ENCODE peak calls at places on chromosomes 1 and 21, in eight cellular contexts. One of them, this sample, is unnamed.
A peak's percentile ranks its signal among the peaks of the same experiment; 100 is the strongest.

GRCh38 chr1:53294557-53294956 is 33.3 kb downstream of the LRP8 start:
- DNase-seq in K562: no peak
- DNase-seq in transverse colon: no peak
- DNase-seq in suprapubic skin: no peak
- DNase-seq in sigmoid colon: no peak
- DNase-seq in ovary: no peak
- DNase-seq in tibial nerve: no peak
- DNase-seq in A549: no peak
- DNase-seq in this sample: no peak

GRCh38 chr1:209685835-209686234 is 10.6 kb downstream of the G0S2 start:
- DNase-seq in ovary: no peak
- DNase-seq in tibial nerve: no peak
- DNase-seq in sigmoid colon: no peak
- DNase-seq in A549: no peak
- DNase-seq in transverse colon: no peak
- DNase-seq in K562: no peak
- DNase-seq in suprapubic skin: no peak
- DNase-seq in this sample: no peak

GRCh38 chr1:106049595-106049994 is 1006.9 kb upstream of the PRMT6 start:
- DNase-seq in K562: no peak
- DNase-seq in A549: no peak
- DNase-seq in suprapubic skin: no peak
- DNase-seq in tibial nerve: no peak
- DNase-seq in transverse colon: no peak
- DNase-seq in sigmoid colon: no peak
- DNase-seq in ovary: no peak
- DNase-seq in this sample: no peak

GRCh38 chr1:77430966-77431735 is 149.3 kb downstream of the AK5 start:
- DNase-seq in ovary: no peak
- DNase-seq in suprapubic skin: no peak
- DNase-seq in sigmoid colon: no peak
- DNase-seq in A549: no peak
- DNase-seq in K562: no peak
- DNase-seq in tibial nerve: no peak
- DNase-seq in transverse colon: no peak
- DNase-seq in this sample: no peak

GRCh38 chr1:58116284-58116683 is 430.2 kb downstream of the OMA1 start:
- DNase-seq in tibial nerve: no peak
- DNase-seq in sigmoid colon: no peak
- DNase-seq in ovary: no peak
- DNase-seq in K562: no peak
- DNase-seq in A549: no peak
- DNase-seq in suprapubic skin: no peak
- DNase-seq in transverse colon: no peak
- DNase-seq in this sample: no peak

GRCh38 chr1:169795687-169796086 is 980 bp upstream of the METTL18 start:
- DNase-seq in ovary: no peak
- DNase-seq in transverse colon: no peak
- DNase-seq in suprapubic skin: no peak
- DNase-seq in tibial nerve: no peak
- DNase-seq in A549: no peak
- DNase-seq in K562: no peak
- DNase-seq in sigmoid colon: no peak
- DNase-seq in this sample: no peak

GRCh38 chr1:22914633-22915217 is 57.9 kb downstream of the LACTBL1 start:
- DNase-seq in K562: no peak
- DNase-seq in A549: no peak
- DNase-seq in suprapubic skin: no peak
- DNase-seq in ovary: no peak
- DNase-seq in tibial nerve: no peak
- DNase-seq in sigmoid colon: no peak
- DNase-seq in transverse colon: no peak
- DNase-seq in this sample: no peak

GRCh38 chr1:198175418-198176170 is 18.8 kb downstream of the NEK7 start:
- DNase-seq in ovary: no peak
- DNase-seq in sigmoid colon: no peak
- DNase-seq in A549: no peak
- DNase-seq in transverse colon: no peak
- DNase-seq in K562: no peak
- DNase-seq in tibial nerve: no peak
- DNase-seq in suprapubic skin: no peak
- DNase-seq in this sample: no peak

GRCh38 chr1:15402809-15403450 is 6.8 kb upstream of the EFHD2 start:
- DNase-seq in sigmoid colon: no peak
- DNase-seq in ovary: no peak
- DNase-seq in A549: no peak
- DNase-seq in transverse colon: no peak
- DNase-seq in K562: no peak
- DNase-seq in tibial nerve: no peak
- DNase-seq in suprapubic skin: no peak
- DNase-seq in this sample: no peak

GRCh38 chr1:162213281-162213909 is 143.9 kb downstream of the NOS1AP start:
- DNase-seq in ovary: peak; percentile 39
- DNase-seq in sigmoid colon: peak; percentile 92
- DNase-seq in K562: no peak
- DNase-seq in suprapubic skin: no peak
- DNase-seq in tibial nerve: peak; percentile 42
- DNase-seq in transverse colon: peak; percentile 70
- DNase-seq in A549: no peak
- DNase-seq in this sample: peak; percentile 92

GRCh38 chr1:234929369-234929768 is 199.3 kb downstream of the TOMM20 start:
- DNase-seq in tibial nerve: no peak
- DNase-seq in sigmoid colon: no peak
- DNase-seq in transverse colon: no peak
- DNase-seq in suprapubic skin: peak; percentile 35
- DNase-seq in K562: no peak
- DNase-seq in A549: no peak
- DNase-seq in ovary: no peak
- DNase-seq in this sample: no peak

GRCh38 chr1:44036409-44037111 is 5.3 kb upstream of the SLC6A9 start:
- DNase-seq in K562: peak; percentile 73
- DNase-seq in suprapubic skin: no peak
- DNase-seq in sigmoid colon: peak; percentile 82
- DNase-seq in tibial nerve: peak; percentile 65
- DNase-seq in transverse colon: peak; percentile 77
- DNase-seq in A549: peak; percentile 48
- DNase-seq in ovary: no peak
- DNase-seq in this sample: peak; percentile 75

GRCh38 chr21:34956416-34957316 is 92.4 kb downstream of the RUNX1 start:
- DNase-seq in K562: no peak
- DNase-seq in transverse colon: no peak
- DNase-seq in A549: no peak
- DNase-seq in suprapubic skin: no peak
- DNase-seq in ovary: no peak
- DNase-seq in tibial nerve: no peak
- DNase-seq in sigmoid colon: no peak
- DNase-seq in this sample: no peak

GRCh38 chr1:32969556-32969955 is 4.9 kb upstream of the RNF19B start:
- DNase-seq in tibial nerve: no peak
- DNase-seq in transverse colon: no peak
- DNase-seq in sigmoid colon: no peak
- DNase-seq in A549: no peak
- DNase-seq in ovary: no peak
- DNase-seq in K562: no peak
- DNase-seq in suprapubic skin: no peak
- DNase-seq in this sample: no peak

GRCh38 chr1:197774691-197775281 is 494 bp downstream of the DENND1B start:
- DNase-seq in A549: peak; percentile 33
- DNase-seq in suprapubic skin: peak; percentile 80
- DNase-seq in transverse colon: peak; percentile 64
- DNase-seq in ovary: peak; percentile 69
- DNase-seq in K562: peak; percentile 72
- DNase-seq in sigmoid colon: peak; percentile 70
- DNase-seq in tibial nerve: no peak
- DNase-seq in this sample: peak; percentile 52

GRCh38 chr1:20265243-20265642 is 25.4 kb upstream of the VWA5B1 start:
- DNase-seq in A549: no peak
- DNase-seq in sigmoid colon: peak; percentile 85
- DNase-seq in transverse colon: peak; percentile 48
- DNase-seq in suprapubic skin: no peak
- DNase-seq in K562: no peak
- DNase-seq in ovary: no peak
- DNase-seq in tibial nerve: no peak
- DNase-seq in this sample: no peak

GRCh38 chr1:150259758-150260669 is 2.4 kb downstream of the CA14 start:
- DNase-seq in transverse colon: peak; percentile 66
- DNase-seq in A549: no peak
- DNase-seq in sigmoid colon: peak; percentile 63
- DNase-seq in K562: no peak
- DNase-seq in suprapubic skin: no peak
- DNase-seq in tibial nerve: no peak
- DNase-seq in ovary: peak; percentile 72
- DNase-seq in this sample: peak; percentile 78

GRCh38 chr1:180927841-180928240 is 15.1 kb downstream of the KIAA1614 start:
- DNase-seq in suprapubic skin: no peak
- DNase-seq in ovary: no peak
- DNase-seq in A549: no peak
- DNase-seq in tibial nerve: no peak
- DNase-seq in K562: no peak
- DNase-seq in sigmoid colon: no peak
- DNase-seq in transverse colon: no peak
- DNase-seq in this sample: no peak

GRCh38 chr1:9603766-9604753 is 15.3 kb downstream of the TMEM201 start:
- DNase-seq in tibial nerve: no peak
- DNase-seq in A549: no peak
- DNase-seq in suprapubic skin: no peak
- DNase-seq in sigmoid colon: no peak
- DNase-seq in transverse colon: no peak
- DNase-seq in ovary: no peak
- DNase-seq in K562: no peak
- DNase-seq in this sample: no peak

GRCh38 chr1:172477216-172477615 is 33.3 kb upstream of the PIGC start:
- DNase-seq in suprapubic skin: no peak
- DNase-seq in sigmoid colon: no peak
- DNase-seq in ovary: no peak
- DNase-seq in A549: no peak
- DNase-seq in K562: no peak
- DNase-seq in tibial nerve: no peak
- DNase-seq in transverse colon: no peak
- DNase-seq in this sample: no peak
- TF ChIP-seq POLR2A in suprapubic skin: no peak
- TF ChIP-seq POLR2A in sigmoid colon: no peak
- TF ChIP-seq POLR2A in ovary: no peak
- TF ChIP-seq POLR2A in A549: no peak
- TF ChIP-seq POLR2A in K562: no peak
- TF ChIP-seq POLR2A in tibial nerve: no peak
- TF ChIP-seq POLR2A in transverse colon: no peak
- TF ChIP-seq POLR2A in this sample: no peak

GRCh38 chr1:99131541-99131940 is 126.9 kb upstream of the PLPPR5 start:
- DNase-seq in tibial nerve: no peak
- DNase-seq in A549: no peak
- DNase-seq in K562: no peak
- DNase-seq in ovary: no peak
- DNase-seq in sigmoid colon: no peak
- DNase-seq in suprapubic skin: no peak
- DNase-seq in transverse colon: no peak
- DNase-seq in this sample: no peak
- TF ChIP-seq EP300 in tibial nerve: no peak
- TF ChIP-seq EP300 in A549: no peak
- TF ChIP-seq EP300 in K562: no peak
- TF ChIP-seq EP300 in ovary: no peak
- TF ChIP-seq EP300 in sigmoid colon: no peak
- TF ChIP-seq EP300 in suprapubic skin: no peak
- TF ChIP-seq EP300 in transverse colon: no peak
- TF ChIP-seq EP300 in this sample: no peak

GRCh38 chr1:29960156-29960755 is 723.9 kb downstream of the PTPRU start:
- DNase-seq in K562: no peak
- DNase-seq in sigmoid colon: peak; percentile 52
- DNase-seq in transverse colon: no peak
- DNase-seq in suprapubic skin: peak; percentile 75
- DNase-seq in ovary: no peak
- DNase-seq in A549: no peak
- DNase-seq in tibial nerve: no peak
- DNase-seq in this sample: peak; percentile 19
- H3K4me1 ChIP-seq in K562: no peaks in the 10 kb centered on the region
- H3K4me1 ChIP-seq in sigmoid colon: no peaks in the 10 kb centered on the region
- H3K4me1 ChIP-seq in transverse colon: no peaks in the 10 kb centered on the region
- H3K4me1 ChIP-seq in suprapubic skin: no peaks in the 10 kb centered on the region
- H3K4me1 ChIP-seq in ovary: no peaks in the 10 kb centered on the region
- H3K4me1 ChIP-seq in A549: no peaks in the 10 kb centered on the region
- H3K4me1 ChIP-seq in tibial nerve: no peaks in the 10 kb centered on the region
- H3K4me1 ChIP-seq in this sample: no peaks in the 10 kb centered on the region

GRCh38 chr1:153040950-153041631 is at the start of gene SPRR2D:
- DNase-seq in A549: no peak
- DNase-seq in ovary: no peak
- DNase-seq in tibial nerve: no peak
- DNase-seq in transverse colon: no peak
- DNase-seq in suprapubic skin: no peak
- DNase-seq in K562: no peak
- DNase-seq in sigmoid colon: no peak
- DNase-seq in this sample: no peak
- TF ChIP-seq POLR2A in A549: no peak
- TF ChIP-seq POLR2A in ovary: no peak
- TF ChIP-seq POLR2A in tibial nerve: no peak
- TF ChIP-seq POLR2A in transverse colon: no peak
- TF ChIP-seq POLR2A in suprapubic skin: no peak
- TF ChIP-seq POLR2A in K562: no peak
- TF ChIP-seq POLR2A in sigmoid colon: no peak
- TF ChIP-seq POLR2A in this sample: no peak

This sample was measured in stomach.